ENCODE peak calls at places on chromosomes 12 and 14, in four cellular contexts. S is H1, W is GM12878, D is HepG2. H is an unnamed sample.

GRCh38 chr12:82517808-82518207 is 159.5 kb downstream of the METTL25 start:
- DNase-seq in S (no peak), W (no peak), D (no peak), H (no peak)

GRCh38 chr14:63986789-63987533 is 134.2 kb downstream of the SYNE2 start:
- DNase-seq in S (no peak), W (no peak), D (no peak), H (no peak)

GRCh38 chr14:74825008-74825407 is 50.9 kb downstream of the PROX2 start:
- DNase-seq in S (no peak), W (no peak), D (no peak), H (no peak)

GRCh38 chr12:29888777-29889176 is 105.0 kb upstream of the TMTC1 start:
- DNase-seq in S (no peak), W (no peak), D (no peak), H (no peak)

GRCh38 chr12:119649202-119649808 is 18.6 kb upstream of the PRKAB1 start:
- DNase-seq in S (no peak), W (no peak), D (no peak), H (no peak)

GRCh38 chr12:53585726-53586125 is 40.5 kb downstream of the ATF7 start:
- DNase-seq in S (no peak), W (no peak), D (no peak), H (no peak)

GRCh38 chr14:90649096-90649495 is 167.1 kb downstream of the TTC7B start:
- DNase-seq in S (no peak), W (no peak), D (no peak), H (no peak)

GRCh38 chr12:119868992-119869391 is 8.1 kb downstream of the CIT start:
- DNase-seq in S (no peak), W (no peak), D (no peak), H (no peak)

GRCh38 chr12:64491718-64492117 is 39.8 kb downstream of the TBK1 start:
- DNase-seq in S (no peak), W (no peak), D (no peak), H (no peak)

GRCh38 chr12:119249441-119249840 is 70.7 kb downstream of the HSPB8 start:
- DNase-seq in S (no peak), W (no peak), D (no peak), H (no peak)

GRCh38 chr12:28497889-28498411 is 307.7 kb downstream of the CCDC91 start:
- DNase-seq in S (no peak), W (peak; percentile 21), D (no peak), H (no peak)

GRCh38 chr12:57604454-57605307 is at the start of gene DTX3:
- DNase-seq in S (peak; percentile 70), W (no peak), D (no peak), H (no peak)

GRCh38 chr14:21102472-21103164 is 1.8 kb downstream of the TMEM253 start:
- DNase-seq in S (no peak), W (no peak), D (no peak), H (no peak)

GRCh38 chr12:5301539-5301938 is 130.4 kb upstream of the NTF3 start:
- DNase-seq in S (no peak), W (no peak), D (no peak), H (no peak)

GRCh38 chr14:55976219-55976618 is 142.0 kb upstream of the PELI2 start:
- DNase-seq in S (no peak), W (no peak), D (no peak), H (no peak)

GRCh38 chr14:101064121-101064661 is 160.7 kb upstream of the RTL1 start:
- DNase-seq in S (no peak), W (no peak), D (no peak), H (no peak)

GRCh38 chr12:100215209-100215608 is 14.6 kb downstream of the ACTR6 start:
- DNase-seq in S (no peak), W (no peak), D (no peak), H (no peak)

GRCh38 chr12:84637926-84638325 is 274.7 kb downstream of the SLC6A15 start:
- DNase-seq in S (no peak), W (no peak), D (no peak), H (no peak)

GRCh38 chr12:10214131-10214876 is 1.6 kb downstream of the GABARAPL1 start:
- DNase-seq in S (no peak), W (no peak), D (no peak), H (no peak)

GRCh38 chr12:53219116-53219955 is 12.3 kb upstream of the ITGB7 start:
- DNase-seq in S (no peak), W (no peak), D (no peak), H (no peak)

GRCh38 chr12:28257411-28257810 is 67.2 kb downstream of the CCDC91 start:
- DNase-seq in S (no peak), W (no peak), D (no peak), H (no peak)

GRCh38 chr14:50311337-50311973 is 574 bp downstream of the L2HGDH start:
- DNase-seq in S (no peak), W (no peak), D (peak; percentile 5), H (no peak)

GRCh38 chr12:19155981-19156734 is 26.6 kb downstream of the PLEKHA5 start:
- DNase-seq in S (no peak), W (no peak), D (no peak), H (no peak)

GRCh38 chr14:69154779-69155178 is 1.9 kb upstream of the DCAF5 start:
- DNase-seq in S (no peak), W (no peak), D (peak; percentile 73), H (no peak)

GRCh38 chr12:62919827-62920226 is 15.1 kb downstream of the PPM1H start:
- DNase-seq in S (no peak), W (no peak), D (no peak), H (no peak)

GRCh38 chr12:62917939-62918338 is 17.0 kb downstream of the PPM1H start:
- DNase-seq in S (no peak), W (no peak), D (no peak), H (no peak)

GRCh38 chr12:62924084-62924483 is 10.9 kb downstream of the PPM1H start:
- DNase-seq in S (no peak), W (no peak), D (no peak), H (no peak)

GRCh38 chr12:62925680-62926079 is 9.3 kb downstream of the PPM1H start:
- DNase-seq in S (no peak), W (no peak), D (no peak), H (no peak)

DNA sequence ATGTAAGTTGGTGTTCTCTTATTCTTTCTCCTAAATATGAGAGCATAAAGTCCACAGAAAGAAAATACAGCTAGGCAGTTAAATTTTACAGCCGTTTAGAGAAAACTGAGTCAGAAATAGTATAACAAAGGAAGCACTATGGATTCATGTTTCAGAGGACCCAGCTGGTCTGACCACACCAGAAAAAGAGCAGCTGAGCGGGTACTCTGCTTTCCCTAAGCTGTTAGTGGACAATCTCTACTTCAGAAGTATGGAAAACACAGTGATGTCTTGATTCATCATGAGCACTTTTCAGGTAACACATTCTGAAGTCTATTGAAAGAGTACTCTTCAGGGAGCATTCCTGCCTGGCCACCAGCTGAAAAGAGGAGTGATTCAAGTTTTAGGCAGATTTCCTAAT is 12.4 kb downstream of the PPM1H start:
- DNase-seq in S (no peak), W (no peak), D (no peak), H (no peak)
- TF ChIP-seq YY1 in S (no peak), W (no peak), D (no peak), H (no peak)

DNA sequence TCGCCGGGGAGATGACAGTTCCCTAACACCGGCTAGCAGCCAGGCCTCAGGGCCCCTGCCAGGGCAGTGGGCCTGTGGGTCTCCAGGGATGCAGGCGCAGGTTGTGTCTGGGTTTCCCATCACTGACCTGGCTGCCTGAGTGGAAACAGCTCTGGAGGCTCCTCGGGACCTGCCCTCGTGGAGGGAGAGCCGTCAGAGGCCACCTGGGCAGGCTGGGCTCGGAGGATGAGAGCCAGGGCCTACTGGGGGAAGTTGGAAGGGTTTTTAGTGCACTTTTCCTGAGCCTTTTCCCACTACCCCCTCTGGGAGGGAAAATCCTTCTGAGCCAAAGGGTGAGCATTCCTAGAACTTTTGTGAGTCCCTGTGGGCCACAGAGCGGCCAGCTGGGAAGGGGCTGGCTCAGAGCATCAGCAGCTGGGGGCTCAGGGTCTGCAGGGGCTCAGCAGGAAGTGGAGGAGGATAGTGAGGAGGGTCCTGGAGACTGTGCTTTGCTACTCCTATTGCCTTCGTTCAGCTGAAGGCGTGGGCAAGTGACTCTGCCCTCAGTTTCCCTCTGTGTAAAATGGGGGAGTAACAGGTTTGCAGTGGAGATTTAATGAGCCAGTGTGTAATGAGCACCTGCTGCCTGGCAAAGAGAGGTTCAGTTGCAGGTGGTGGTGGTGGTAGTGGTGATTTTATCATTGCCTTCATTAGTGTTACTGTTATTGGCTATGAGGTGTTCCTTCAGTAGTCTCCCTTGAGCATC is 1.8 kb downstream of the SH2B3 start:
- DNase-seq in S (no peak), W (no peak), D (no peak), H (no peak)
- TF ChIP-seq SUZ12 in S (no peak), W (no peak), D (no peak), H (no peak)

GRCh38 chr14:60807971-60808370 is 73.4 kb downstream of the MNAT1 start:
- DNase-seq in S (no peak), W (no peak), D (no peak), H (no peak)
- H3K9ac ChIP-seq in S (no peak overlapping the region), W (no peak overlapping the region), D (no peak overlapping the region), H (no peak overlapping the region)

DNA sequence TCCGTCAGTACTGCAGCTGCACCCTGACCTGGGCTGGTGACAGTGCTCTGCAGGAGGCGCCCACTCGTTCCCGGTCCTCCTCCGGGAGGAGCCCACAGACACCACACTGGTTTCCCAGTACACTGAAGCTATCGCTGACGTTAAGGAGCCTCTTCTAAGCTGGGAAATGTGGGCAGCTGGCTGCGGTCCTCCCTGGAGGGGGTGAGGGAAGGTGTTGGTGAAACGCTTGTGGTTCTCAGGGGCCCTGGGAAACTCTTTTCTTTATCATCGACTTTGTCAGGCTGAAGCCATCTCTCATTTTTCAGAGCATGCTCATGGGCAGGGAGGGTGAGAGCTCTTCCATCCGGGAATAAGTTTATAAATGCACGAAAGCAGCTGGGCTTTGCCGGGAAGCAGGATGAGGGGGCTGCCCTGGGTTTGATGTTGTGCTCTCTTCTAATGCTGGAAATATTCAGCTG is 176.0 kb downstream of the CHST11 start:
- DNase-seq in S (no peak), W (no peak), D (no peak), H (no peak)
- TF ChIP-seq YY1 in S (no peak), W (no peak), D (no peak), H (no peak)

GRCh38 chr14:35532783-35533356 is 1.1 kb upstream of the INSM2 start:
- DNase-seq in S (no peak), W (no peak), D (no peak), H (no peak)

GRCh38 chr14:35534884-35535793 is 1.2 kb downstream of the INSM2 start:
- DNase-seq in S (peak; percentile 93), W (no peak), D (peak; percentile 61), H (peak; percentile 46)

GRCh38 chr14:35533357-35534129 is 421 bp upstream of the INSM2 start:
- DNase-seq in S (peak; percentile 97), W (no peak), D (peak; percentile 70), H (peak; percentile 52)

GRCh38 chr14:35535794-35536112 is 1.8 kb downstream of the INSM2 start:
- DNase-seq in S (no peak), W (no peak), D (no peak), H (no peak)

DNA sequence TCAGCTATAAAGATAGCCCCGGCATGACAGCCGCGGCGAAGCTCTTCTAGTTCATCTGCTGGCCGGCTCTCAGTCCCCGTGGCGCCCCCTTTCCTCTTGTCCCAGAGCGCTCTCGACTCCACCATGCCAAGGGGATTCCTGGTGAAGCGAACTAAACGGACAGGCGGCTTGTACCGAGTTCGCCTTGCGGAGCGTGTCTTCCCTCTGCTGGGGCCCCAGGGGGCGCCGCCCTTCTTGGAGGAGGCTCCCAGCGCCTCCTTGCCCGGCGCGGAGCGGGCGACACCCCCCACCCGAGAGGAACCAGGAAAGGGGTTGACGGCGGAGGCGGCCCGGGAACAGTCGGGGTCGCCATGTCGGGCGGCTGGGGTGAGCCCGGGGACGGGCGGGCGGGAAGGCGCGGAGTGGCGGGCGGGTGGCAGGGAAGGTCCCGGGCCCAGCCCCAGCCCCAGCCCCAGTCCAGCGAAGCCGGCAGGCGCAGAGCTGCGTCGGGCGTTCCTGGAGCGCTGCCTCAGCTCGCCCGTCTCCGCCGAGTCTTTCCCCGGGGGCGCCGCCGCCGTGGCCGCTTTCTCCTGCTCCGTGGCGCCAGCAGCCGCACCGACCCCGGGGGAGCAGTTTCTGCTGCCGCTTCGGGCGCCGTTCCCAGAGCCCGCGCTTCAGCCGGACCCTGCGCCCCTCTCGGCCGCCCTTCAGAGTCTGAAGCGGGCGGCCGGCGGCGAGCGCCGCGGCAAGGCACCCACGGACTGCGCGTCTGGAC is at the start of gene INSM2:
- DNase-seq in S (no peak), W (no peak), D (no peak), H (no peak)
- TF ChIP-seq SUZ12 in S (no peak), W (no peak), D (no peak), H (no peak)